ENCODE peak calls at places on chromosomes 13 and 19, in five cellular contexts. X is T-helper 1 cell; O is AG20443; B is stimulated activated CD4-positive, alpha-beta T cell treated with anti-CD3 and anti-CD28 coated beads, Interleukin-2, amount 100 ng/mL, for 48 hours; J is osteocyte. R is an unnamed sample.

GRCh38 chr19:38634757-38635482 is 12.5 kb upstream of the ACTN4 start:
- DNase-seq in B (peak), X (peak), O (peak), J (peak), R (peak)

GRCh38 chr19:1214862-1215731 is 9.5 kb downstream of the STK11 start:
- DNase-seq in B (no peak), O (no peak), J (no peak), X (no peak), R (no peak)

GRCh38 chr13:41915096-41915495 is 45.8 kb downstream of the VWA8 start:
- DNase-seq in B (no peak), J (no peak), O (no peak), X (no peak), R (no peak)

GRCh38 chr13:51122868-51123267 is 11.8 kb upstream of the C13orf42 start:
- DNase-seq in X (no peak), J (no peak), O (no peak), B (peak), R (peak)

GRCh38 chr13:18948012-18948663 is 233.5 kb downstream of the TUBA3C start:
- DNase-seq in J (peak), B (no peak), X (no peak), O (no peak), R (no peak)

GRCh38 chr13:22357132-22357531 is 686.3 kb downstream of the FGF9 start:
- DNase-seq in O (peak), X (no peak), B (no peak), J (no peak), R (no peak)

GRCh38 chr19:22331521-22331920 is 45.3 kb downstream of the ZNF729 start:
- DNase-seq in O (no peak), J (peak), X (no peak), B (no peak), R (no peak)

GRCh38 chr19:10724573-10725071 is 6.7 kb downstream of the DNM2 start:
- DNase-seq in B (no peak), J (no peak), O (peak), X (no peak), R (no peak)

GRCh38 chr19:55695511-55696290 is 20.7 kb downstream of the EPN1 start:
- DNase-seq in J (no peak), X (no peak), B (no peak), O (no peak), R (no peak)

GRCh38 chr13:32164622-32165268 is 133.2 kb downstream of the FRY start:
- DNase-seq in O (peak), J (no peak), X (peak), B (peak), R (peak)

GRCh38 chr19:38047641-38048040 is 140.6 kb downstream of the SIPA1L3 start:
- DNase-seq in O (no peak), X (no peak), B (no peak), J (no peak), R (no peak)

GRCh38 chr19:45352062-45352461 is 11.5 kb downstream of the KLC3 start:
- DNase-seq in B (no peak), X (no peak), J (no peak), O (no peak), R (no peak)

GRCh38 chr13:50635504-50635903 is 208.0 kb downstream of the DLEU7 start:
- DNase-seq in B (no peak), J (no peak), X (no peak), O (peak), R (peak)

GRCh38 chr13:83295684-83296083 is 586.6 kb downstream of the SLITRK1 start:
- DNase-seq in J (no peak), X (no peak), B (no peak), O (no peak), R (no peak)

GRCh38 chr13:114124921-114125320 is 7.5 kb downstream of the RASA3 start:
- DNase-seq in X (peak), O (peak), J (no peak), B (peak), R (peak)

GRCh38 chr19:46014534-46014933 is 8.3 kb downstream of the PGLYRP1 start:
- DNase-seq in B (no peak), J (no peak), X (no peak), O (no peak), R (no peak)

GRCh38 chr19:38386300-38386967 is 1.4 kb downstream of the GGN start:
- DNase-seq in B (no peak), X (no peak), J (no peak), O (no peak), R (no peak)

GRCh38 chr19:1377965-1378785 is 5.5 kb upstream of the NDUFS7 start:
- DNase-seq in J (no peak), B (no peak), X (no peak), O (no peak), R (no peak)

GRCh38 chr19:30556230-30556711 is 184.1 kb downstream of the ZNF536 start:
- DNase-seq in X (no peak), O (no peak), J (no peak), B (no peak), R (no peak)

GRCh38 chr13:114152831-114153371 is 20.5 kb upstream of the RASA3 start:
- DNase-seq in J (no peak), X (no peak), B (no peak), O (peak), R (no peak)

GRCh38 chr13:65410791-65411190 is 1819.3 kb downstream of the PCDH9 start:
- DNase-seq in O (no peak), B (no peak), X (no peak), J (no peak), R (no peak)

GRCh38 chr13:85543144-85543543 is 256.1 kb downstream of the SLITRK6 start:
- DNase-seq in J (no peak), X (no peak), B (no peak), O (no peak), R (no peak)

GRCh38 chr13:37769078-37769477 is 100.5 kb downstream of the TRPC4 start:
- DNase-seq in X (no peak), J (no peak), B (no peak), O (no peak), R (no peak)

GRCh38 chr13:96967248-96967745 is 27.0 kb downstream of the OXGR1 start:
- DNase-seq in J (no peak), B (no peak), O (no peak), X (no peak), R (no peak)

GRCh38 chr19:1989513-1990229 is 25.8 kb downstream of the BTBD2 start:
- DNase-seq in X (no peak), J (no peak), O (no peak), B (no peak), R (no peak)

GRCh38 chr13:84998681-84999080 is 800.5 kb downstream of the SLITRK6 start:
- DNase-seq in J (no peak), O (no peak), B (no peak), X (no peak), R (no peak)

GRCh38 chr13:96769874-96770273 is 224.4 kb downstream of the OXGR1 start:
- DNase-seq in B (no peak), J (no peak), X (no peak), O (no peak), R (no peak)

GRCh38 chr19:47633516-47633915 is 24.6 kb downstream of the BICRA start:
- DNase-seq in O (no peak), B (no peak), X (no peak), J (no peak), R (no peak)

GRCh38 chr19:32691291-32691951 is at the start of gene NUDT19:
- DNase-seq in O (peak), X (peak), B (peak), J (peak), R (peak)

GRCh38 chr13:29977721-29978120 is 127.3 kb upstream of the UBL3 start:
- DNase-seq in X (no peak), J (no peak), B (no peak), O (no peak), R (no peak)

GRCh38 chr19:10043286-10043927 is 30.1 kb downstream of the RDH8 start:
- DNase-seq in B (no peak), J (no peak), X (no peak), O (no peak), R (no peak)

GRCh38 chr19:51398096-51398704 is 7.8 kb upstream of the C19orf84 start:
- DNase-seq in O (peak), J (no peak), B (no peak), X (peak), R (peak)

GRCh38 chr13:74290324-74290773 is 156.1 kb upstream of the KLF12 start:
- DNase-seq in X (peak), J (no peak), B (no peak), O (peak), R (peak)

GRCh38 chr19:1265611-1266115 is 3.5 kb upstream of the CIRBP start:
- DNase-seq in B (no peak), J (peak), O (peak), X (no peak), R (no peak)

GRCh38 chr13:46866150-46866549 is 30.7 kb downstream of the HTR2A start:
- DNase-seq in X (no peak), O (peak), J (no peak), B (no peak), R (peak)

GRCh38 chr19:952049-952679 is 26.3 kb downstream of the ARID3A start:
- DNase-seq in B (no peak), X (no peak), J (no peak), O (no peak), R (peak)

GRCh38 chr19:13579388-13580060 is 73.2 kb upstream of the CACNA1A start:
- DNase-seq in O (peak), B (no peak), J (no peak), X (no peak), R (no peak)

R was measured in GM12865.